ENCODE peak calls at places on chromosomes 4 and X, in eight cellular contexts. One of them, this sample, is unnamed.
A peak's percentile ranks its signal among the peaks of the same experiment; 100 is the strongest.

GRCh38 chr4:147768113-147768512 is 36.2 kb downstream of the ARHGAP10 start:
- DNase-seq in MM.1S: no peak
- DNase-seq in fibroblast of lung: peak; percentile 65
- DNase-seq in epithelial cell of esophagus: peak; percentile 83
- DNase-seq in cerebellum: no peak
- DNase-seq in epithelial cell of prostate: peak; percentile 46
- DNase-seq in stimulated activated CD8-positive, alpha-beta memory T cell treated with anti-CD3 and anti-CD28 coated beads, Interleukin-7, amount 100 ng/mL, for 1 hour: no peak
- DNase-seq in AG04449: no peak
- DNase-seq in this sample: no peak

GRCh38 chr4:30959781-30960485 is 239.8 kb downstream of the PCDH7 start:
- DNase-seq in MM.1S: no peak
- DNase-seq in fibroblast of lung: no peak
- DNase-seq in epithelial cell of esophagus: no peak
- DNase-seq in cerebellum: no peak
- DNase-seq in epithelial cell of prostate: no peak
- DNase-seq in stimulated activated CD8-positive, alpha-beta memory T cell treated with anti-CD3 and anti-CD28 coated beads, Interleukin-7, amount 100 ng/mL, for 1 hour: no peak
- DNase-seq in AG04449: no peak
- DNase-seq in this sample: no peak

GRCh38 chr4:73899321-73899720 is 30.1 kb downstream of the CXCL1 start:
- DNase-seq in MM.1S: no peak
- DNase-seq in fibroblast of lung: no peak
- DNase-seq in epithelial cell of esophagus: no peak
- DNase-seq in cerebellum: no peak
- DNase-seq in epithelial cell of prostate: no peak
- DNase-seq in stimulated activated CD8-positive, alpha-beta memory T cell treated with anti-CD3 and anti-CD28 coated beads, Interleukin-7, amount 100 ng/mL, for 1 hour: no peak
- DNase-seq in AG04449: no peak
- DNase-seq in this sample: no peak

GRCh38 chr4:158065176-158065575 is 107.6 kb downstream of the GASK1B start:
- DNase-seq in MM.1S: no peak
- DNase-seq in fibroblast of lung: no peak
- DNase-seq in epithelial cell of esophagus: no peak
- DNase-seq in cerebellum: peak; percentile 7
- DNase-seq in epithelial cell of prostate: no peak
- DNase-seq in stimulated activated CD8-positive, alpha-beta memory T cell treated with anti-CD3 and anti-CD28 coated beads, Interleukin-7, amount 100 ng/mL, for 1 hour: no peak
- DNase-seq in AG04449: no peak
- DNase-seq in this sample: peak; percentile 23

GRCh38 chr4:10098770-10099139 is 17.8 kb downstream of the WDR1 start:
- DNase-seq in MM.1S: no peak
- DNase-seq in fibroblast of lung: peak; percentile 59
- DNase-seq in epithelial cell of esophagus: peak; percentile 65
- DNase-seq in cerebellum: no peak
- DNase-seq in epithelial cell of prostate: no peak
- DNase-seq in stimulated activated CD8-positive, alpha-beta memory T cell treated with anti-CD3 and anti-CD28 coated beads, Interleukin-7, amount 100 ng/mL, for 1 hour: no peak
- DNase-seq in AG04449: no peak
- DNase-seq in this sample: no peak

GRCh38 chr4:146273204-146273901 is 59.0 kb downstream of the REELD1 start:
- DNase-seq in MM.1S: no peak
- DNase-seq in fibroblast of lung: no peak
- DNase-seq in epithelial cell of esophagus: no peak
- DNase-seq in cerebellum: no peak
- DNase-seq in epithelial cell of prostate: no peak
- DNase-seq in stimulated activated CD8-positive, alpha-beta memory T cell treated with anti-CD3 and anti-CD28 coated beads, Interleukin-7, amount 100 ng/mL, for 1 hour: no peak
- DNase-seq in AG04449: no peak
- DNase-seq in this sample: no peak

GRCh38 chr4:152509595-152510209 is 26.2 kb downstream of the FBXW7 start:
- DNase-seq in MM.1S: peak; percentile 14
- DNase-seq in fibroblast of lung: no peak
- DNase-seq in epithelial cell of esophagus: peak; percentile 9
- DNase-seq in cerebellum: no peak
- DNase-seq in epithelial cell of prostate: no peak
- DNase-seq in stimulated activated CD8-positive, alpha-beta memory T cell treated with anti-CD3 and anti-CD28 coated beads, Interleukin-7, amount 100 ng/mL, for 1 hour: no peak
- DNase-seq in AG04449: no peak
- DNase-seq in this sample: no peak

GRCh38 chr4:1583051-1583785 is 100.9 kb downstream of the FAM53A start:
- DNase-seq in MM.1S: no peak
- DNase-seq in fibroblast of lung: no peak
- DNase-seq in epithelial cell of esophagus: no peak
- DNase-seq in cerebellum: no peak
- DNase-seq in epithelial cell of prostate: no peak
- DNase-seq in stimulated activated CD8-positive, alpha-beta memory T cell treated with anti-CD3 and anti-CD28 coated beads, Interleukin-7, amount 100 ng/mL, for 1 hour: no peak
- DNase-seq in AG04449: no peak
- DNase-seq in this sample: no peak

GRCh38 chrX:49309401-49309981 is 6.0 kb downstream of the GAGE10 start:
- DNase-seq in MM.1S: no peak
- DNase-seq in fibroblast of lung: peak; percentile 50
- DNase-seq in epithelial cell of esophagus: peak; percentile 2
- DNase-seq in cerebellum: no peak
- DNase-seq in epithelial cell of prostate: no peak
- DNase-seq in stimulated activated CD8-positive, alpha-beta memory T cell treated with anti-CD3 and anti-CD28 coated beads, Interleukin-7, amount 100 ng/mL, for 1 hour: no peak
- DNase-seq in AG04449: no peak
- DNase-seq in this sample: peak; percentile 11

GRCh38 chr4:113502476-113502875 is 259.1 kb downstream of the CAMK2D start:
- DNase-seq in MM.1S: no peak
- DNase-seq in fibroblast of lung: peak; percentile 51
- DNase-seq in epithelial cell of esophagus: peak; percentile 58
- DNase-seq in cerebellum: no peak
- DNase-seq in epithelial cell of prostate: peak; percentile 68
- DNase-seq in stimulated activated CD8-positive, alpha-beta memory T cell treated with anti-CD3 and anti-CD28 coated beads, Interleukin-7, amount 100 ng/mL, for 1 hour: no peak
- DNase-seq in AG04449: no peak
- DNase-seq in this sample: no peak

GRCh38 chr4:186105721-186106335 is 1.3 kb downstream of the FAM149A start:
- DNase-seq in MM.1S: peak; percentile 80
- DNase-seq in fibroblast of lung: peak; percentile 2
- DNase-seq in epithelial cell of esophagus: peak; percentile 58
- DNase-seq in cerebellum: no peak
- DNase-seq in epithelial cell of prostate: peak; percentile 10
- DNase-seq in stimulated activated CD8-positive, alpha-beta memory T cell treated with anti-CD3 and anti-CD28 coated beads, Interleukin-7, amount 100 ng/mL, for 1 hour: no peak
- DNase-seq in AG04449: no peak
- DNase-seq in this sample: peak; percentile 87

GRCh38 chr4:122921971-122922876 is at the start of gene NUDT6:
- DNase-seq in MM.1S: peak; percentile 73
- DNase-seq in fibroblast of lung: peak; percentile 76
- DNase-seq in epithelial cell of esophagus: peak; percentile 70
- DNase-seq in cerebellum: peak; percentile 79
- DNase-seq in epithelial cell of prostate: no peak
- DNase-seq in stimulated activated CD8-positive, alpha-beta memory T cell treated with anti-CD3 and anti-CD28 coated beads, Interleukin-7, amount 100 ng/mL, for 1 hour: peak; percentile 3
- DNase-seq in AG04449: no peak
- DNase-seq in this sample: peak; percentile 68

GRCh38 chr4:82785248-82786003 is 13.2 kb downstream of the SCD5 start:
- DNase-seq in MM.1S: no peak
- DNase-seq in fibroblast of lung: peak; percentile 59
- DNase-seq in epithelial cell of esophagus: peak; percentile 89
- DNase-seq in cerebellum: no peak
- DNase-seq in epithelial cell of prostate: peak; percentile 61
- DNase-seq in stimulated activated CD8-positive, alpha-beta memory T cell treated with anti-CD3 and anti-CD28 coated beads, Interleukin-7, amount 100 ng/mL, for 1 hour: no peak
- DNase-seq in AG04449: no peak
- DNase-seq in this sample: peak; percentile 80

GRCh38 chr4:158327525-158327924 is 117.2 kb downstream of the TMEM144 start:
- DNase-seq in MM.1S: no peak
- DNase-seq in fibroblast of lung: no peak
- DNase-seq in epithelial cell of esophagus: peak; percentile 49
- DNase-seq in cerebellum: no peak
- DNase-seq in epithelial cell of prostate: no peak
- DNase-seq in stimulated activated CD8-positive, alpha-beta memory T cell treated with anti-CD3 and anti-CD28 coated beads, Interleukin-7, amount 100 ng/mL, for 1 hour: no peak
- DNase-seq in AG04449: no peak
- DNase-seq in this sample: no peak

GRCh38 chrX:41559662-41560061 is 112.5 kb downstream of the NYX start:
- DNase-seq in MM.1S: no peak
- DNase-seq in fibroblast of lung: peak; percentile 76
- DNase-seq in epithelial cell of esophagus: peak; percentile 1
- DNase-seq in cerebellum: no peak
- DNase-seq in epithelial cell of prostate: no peak
- DNase-seq in stimulated activated CD8-positive, alpha-beta memory T cell treated with anti-CD3 and anti-CD28 coated beads, Interleukin-7, amount 100 ng/mL, for 1 hour: no peak
- DNase-seq in AG04449: peak; percentile 42
- DNase-seq in this sample: no peak

GRCh38 chrX:17597836-17598434 is 139.4 kb upstream of the SCML1 start:
- DNase-seq in MM.1S: no peak
- DNase-seq in fibroblast of lung: peak; percentile 77
- DNase-seq in epithelial cell of esophagus: no peak
- DNase-seq in cerebellum: no peak
- DNase-seq in epithelial cell of prostate: no peak
- DNase-seq in stimulated activated CD8-positive, alpha-beta memory T cell treated with anti-CD3 and anti-CD28 coated beads, Interleukin-7, amount 100 ng/mL, for 1 hour: no peak
- DNase-seq in AG04449: no peak
- DNase-seq in this sample: peak; percentile 27

GRCh38 chr4:169689681-169690080 is 68.1 kb downstream of the HPF1 start:
- DNase-seq in MM.1S: no peak
- DNase-seq in fibroblast of lung: no peak
- DNase-seq in epithelial cell of esophagus: no peak
- DNase-seq in cerebellum: no peak
- DNase-seq in epithelial cell of prostate: no peak
- DNase-seq in stimulated activated CD8-positive, alpha-beta memory T cell treated with anti-CD3 and anti-CD28 coated beads, Interleukin-7, amount 100 ng/mL, for 1 hour: no peak
- DNase-seq in AG04449: no peak
- DNase-seq in this sample: no peak

GRCh38 chr4:33658971-33659370 is 2585.3 kb downstream of the ARAP2 start:
- DNase-seq in MM.1S: no peak
- DNase-seq in fibroblast of lung: peak; percentile 23
- DNase-seq in epithelial cell of esophagus: no peak
- DNase-seq in cerebellum: no peak
- DNase-seq in epithelial cell of prostate: no peak
- DNase-seq in stimulated activated CD8-positive, alpha-beta memory T cell treated with anti-CD3 and anti-CD28 coated beads, Interleukin-7, amount 100 ng/mL, for 1 hour: no peak
- DNase-seq in AG04449: no peak
- DNase-seq in this sample: no peak

GRCh38 chr4:12679217-12679616 is 804.9 kb downstream of the RAB28 start:
- DNase-seq in MM.1S: no peak
- DNase-seq in fibroblast of lung: no peak
- DNase-seq in epithelial cell of esophagus: peak; percentile 6
- DNase-seq in cerebellum: no peak
- DNase-seq in epithelial cell of prostate: no peak
- DNase-seq in stimulated activated CD8-positive, alpha-beta memory T cell treated with anti-CD3 and anti-CD28 coated beads, Interleukin-7, amount 100 ng/mL, for 1 hour: no peak
- DNase-seq in AG04449: no peak
- DNase-seq in this sample: peak; percentile 68

GRCh38 chr4:2825740-2826139 is 17.9 kb upstream of the ADD1 start:
- DNase-seq in MM.1S: no peak
- DNase-seq in fibroblast of lung: no peak
- DNase-seq in epithelial cell of esophagus: no peak
- DNase-seq in cerebellum: no peak
- DNase-seq in epithelial cell of prostate: no peak
- DNase-seq in stimulated activated CD8-positive, alpha-beta memory T cell treated with anti-CD3 and anti-CD28 coated beads, Interleukin-7, amount 100 ng/mL, for 1 hour: no peak
- DNase-seq in AG04449: no peak
- DNase-seq in this sample: no peak

GRCh38 chrX:96685205-96686099 is 810 bp downstream of the DIAPH2 start:
- DNase-seq in MM.1S: peak; percentile 57
- DNase-seq in fibroblast of lung: peak; percentile 56
- DNase-seq in epithelial cell of esophagus: peak; percentile 53
- DNase-seq in cerebellum: no peak
- DNase-seq in epithelial cell of prostate: no peak
- DNase-seq in stimulated activated CD8-positive, alpha-beta memory T cell treated with anti-CD3 and anti-CD28 coated beads, Interleukin-7, amount 100 ng/mL, for 1 hour: no peak
- DNase-seq in AG04449: no peak
- DNase-seq in this sample: peak; percentile 48

GRCh38 chr4:30256105-30256828 is 463.9 kb upstream of the PCDH7 start:
- DNase-seq in MM.1S: no peak
- DNase-seq in fibroblast of lung: no peak
- DNase-seq in epithelial cell of esophagus: peak; percentile 75
- DNase-seq in cerebellum: no peak
- DNase-seq in epithelial cell of prostate: peak; percentile 8
- DNase-seq in stimulated activated CD8-positive, alpha-beta memory T cell treated with anti-CD3 and anti-CD28 coated beads, Interleukin-7, amount 100 ng/mL, for 1 hour: no peak
- DNase-seq in AG04449: no peak
- DNase-seq in this sample: peak; percentile 23

GRCh38 chr4:82421796-82422560 is 8.3 kb downstream of the HNRNPDL start:
- DNase-seq in MM.1S: no peak
- DNase-seq in fibroblast of lung: no peak
- DNase-seq in epithelial cell of esophagus: no peak
- DNase-seq in cerebellum: no peak
- DNase-seq in epithelial cell of prostate: no peak
- DNase-seq in stimulated activated CD8-positive, alpha-beta memory T cell treated with anti-CD3 and anti-CD28 coated beads, Interleukin-7, amount 100 ng/mL, for 1 hour: no peak
- DNase-seq in AG04449: no peak
- DNase-seq in this sample: peak; percentile 67

GRCh38 chrX:16160729-16161128 is 6.6 kb upstream of the MAGEB17 start:
- DNase-seq in MM.1S: no peak
- DNase-seq in fibroblast of lung: peak; percentile 47
- DNase-seq in epithelial cell of esophagus: peak; percentile 76
- DNase-seq in cerebellum: no peak
- DNase-seq in epithelial cell of prostate: peak; percentile 22
- DNase-seq in stimulated activated CD8-positive, alpha-beta memory T cell treated with anti-CD3 and anti-CD28 coated beads, Interleukin-7, amount 100 ng/mL, for 1 hour: no peak
- DNase-seq in AG04449: peak; percentile 49
- DNase-seq in this sample: no peak

GRCh38 chr4:185933078-185933581 is 121.1 kb upstream of the SORBS2 start:
- DNase-seq in MM.1S: no peak
- DNase-seq in fibroblast of lung: no peak
- DNase-seq in epithelial cell of esophagus: peak; percentile 29
- DNase-seq in cerebellum: no peak
- DNase-seq in epithelial cell of prostate: no peak
- DNase-seq in stimulated activated CD8-positive, alpha-beta memory T cell treated with anti-CD3 and anti-CD28 coated beads, Interleukin-7, amount 100 ng/mL, for 1 hour: no peak
- DNase-seq in AG04449: peak; percentile 56
- DNase-seq in this sample: no peak

GRCh38 chr4:24971192-24971591 is 58.4 kb upstream of the CCDC149 start:
- DNase-seq in MM.1S: no peak
- DNase-seq in fibroblast of lung: no peak
- DNase-seq in epithelial cell of esophagus: peak; percentile 86
- DNase-seq in cerebellum: no peak
- DNase-seq in epithelial cell of prostate: peak; percentile 80
- DNase-seq in stimulated activated CD8-positive, alpha-beta memory T cell treated with anti-CD3 and anti-CD28 coated beads, Interleukin-7, amount 100 ng/mL, for 1 hour: no peak
- DNase-seq in AG04449: no peak
- DNase-seq in this sample: no peak

GRCh38 chr4:48862038-48862437 is 31.1 kb downstream of the OCIAD1 start:
- DNase-seq in MM.1S: no peak
- DNase-seq in fibroblast of lung: no peak
- DNase-seq in epithelial cell of esophagus: no peak
- DNase-seq in cerebellum: no peak
- DNase-seq in epithelial cell of prostate: no peak
- DNase-seq in stimulated activated CD8-positive, alpha-beta memory T cell treated with anti-CD3 and anti-CD28 coated beads, Interleukin-7, amount 100 ng/mL, for 1 hour: no peak
- DNase-seq in AG04449: no peak
- DNase-seq in this sample: no peak

GRCh38 chr4:90328558-90328957 is 201.4 kb downstream of the CCSER1 start:
- DNase-seq in MM.1S: no peak
- DNase-seq in fibroblast of lung: peak; percentile 62
- DNase-seq in epithelial cell of esophagus: peak; percentile 39
- DNase-seq in cerebellum: peak; percentile 3
- DNase-seq in epithelial cell of prostate: no peak
- DNase-seq in stimulated activated CD8-positive, alpha-beta memory T cell treated with anti-CD3 and anti-CD28 coated beads, Interleukin-7, amount 100 ng/mL, for 1 hour: no peak
- DNase-seq in AG04449: no peak
- DNase-seq in this sample: peak; percentile 12

GRCh38 chr4:32985256-32985655 is 2265.1 kb downstream of the PCDH7 start:
- DNase-seq in MM.1S: no peak
- DNase-seq in fibroblast of lung: peak; percentile 14
- DNase-seq in epithelial cell of esophagus: peak; percentile 63
- DNase-seq in cerebellum: no peak
- DNase-seq in epithelial cell of prostate: no peak
- DNase-seq in stimulated activated CD8-positive, alpha-beta memory T cell treated with anti-CD3 and anti-CD28 coated beads, Interleukin-7, amount 100 ng/mL, for 1 hour: no peak
- DNase-seq in AG04449: no peak
- DNase-seq in this sample: no peak

GRCh38 chr4:156971623-156972369 is at the start of gene PDGFC:
- DNase-seq in MM.1S: peak; percentile 66
- DNase-seq in fibroblast of lung: peak; percentile 64
- DNase-seq in epithelial cell of esophagus: peak; percentile 52
- DNase-seq in cerebellum: peak; percentile 25
- DNase-seq in epithelial cell of prostate: no peak
- DNase-seq in stimulated activated CD8-positive, alpha-beta memory T cell treated with anti-CD3 and anti-CD28 coated beads, Interleukin-7, amount 100 ng/mL, for 1 hour: no peak
- DNase-seq in AG04449: no peak
- DNase-seq in this sample: peak; percentile 66

GRCh38 chrX:32985544-32985943 is 225.8 kb downstream of the DMD start:
- DNase-seq in MM.1S: no peak
- DNase-seq in fibroblast of lung: no peak
- DNase-seq in epithelial cell of esophagus: no peak
- DNase-seq in cerebellum: no peak
- DNase-seq in epithelial cell of prostate: no peak
- DNase-seq in stimulated activated CD8-positive, alpha-beta memory T cell treated with anti-CD3 and anti-CD28 coated beads, Interleukin-7, amount 100 ng/mL, for 1 hour: no peak
- DNase-seq in AG04449: no peak
- DNase-seq in this sample: no peak

GRCh38 chr4:74283614-74284013 is 24.7 kb upstream of the EPGN start:
- DNase-seq in MM.1S: no peak
- DNase-seq in fibroblast of lung: peak; percentile 44
- DNase-seq in epithelial cell of esophagus: peak; percentile 98
- DNase-seq in cerebellum: no peak
- DNase-seq in epithelial cell of prostate: peak; percentile 98
- DNase-seq in stimulated activated CD8-positive, alpha-beta memory T cell treated with anti-CD3 and anti-CD28 coated beads, Interleukin-7, amount 100 ng/mL, for 1 hour: no peak
- DNase-seq in AG04449: peak; percentile 47
- DNase-seq in this sample: peak; percentile 6

This sample was measured in DMS53.